ENCODE peak calls at places on chromosomes 1 and 21, in six cellular contexts. J is omental fat pad, Y is psoas muscle, X is lower lobe of right lung, D is mucosa of descending colon, A is BJ. L is an unnamed sample.

GRCh38 chr1:39110882-39111281 is 84.7 kb downstream of the NDUFS5 start:
- DNase-seq in J (no peak), Y (no peak), X (no peak), D (no peak), A (no peak), L (no peak)

GRCh38 chr1:159790237-159790917 is 9.6 kb downstream of the DUSP23 start:
- DNase-seq in J (no peak), Y (no peak), X (no peak), D (no peak), A (no peak), L (peak)

GRCh38 chr1:225508538-225509375 is 80.9 kb upstream of the LBR start:
- DNase-seq in J (no peak), Y (no peak), X (no peak), D (no peak), A (peak), L (peak)

GRCh38 chr1:153260980-153261792 is 1.7 kb downstream of the LORICRIN start:
- DNase-seq in J (no peak), Y (peak), X (peak), D (peak), A (no peak), L (peak)

GRCh38 chr1:63821650-63822049 is 47.8 kb downstream of the ROR1 start:
- DNase-seq in J (no peak), Y (no peak), X (no peak), D (no peak), A (no peak), L (peak)

GRCh38 chr1:190140644-190141043 is 337.0 kb downstream of the BRINP3 start:
- DNase-seq in J (no peak), Y (no peak), X (no peak), D (no peak), A (no peak), L (no peak)

GRCh38 chr1:37391181-37391949 is 83.0 kb upstream of the ZC3H12A start:
- DNase-seq in J (no peak), Y (no peak), X (no peak), D (no peak), A (no peak), L (peak)

GRCh38 chr1:173937062-173937461 is 19.9 kb upstream of the SERPINC1 start:
- DNase-seq in J (no peak), Y (no peak), X (no peak), D (no peak), A (no peak), L (no peak)

GRCh38 chr1:211697356-211697755 is 21.9 kb upstream of the NEK2 start:
- DNase-seq in J (no peak), Y (no peak), X (no peak), D (no peak), A (no peak), L (no peak)

GRCh38 chr1:180201451-180202200 is 28.4 kb upstream of the LHX4 start:
- DNase-seq in J (no peak), Y (no peak), X (no peak), D (no peak), A (no peak), L (no peak)

GRCh38 chr1:173355281-173356031 is 121.7 kb upstream of the PRDX6 start:
- DNase-seq in J (no peak), Y (no peak), X (no peak), D (no peak), A (no peak), L (no peak)

GRCh38 chr1:51086496-51087271 is 15.3 kb upstream of the C1orf185 start:
- DNase-seq in J (no peak), Y (no peak), X (no peak), D (no peak), A (no peak), L (no peak)

GRCh38 chr1:55530749-55531478 is 315.8 kb upstream of the USP24 start:
- DNase-seq in J (no peak), Y (no peak), X (no peak), D (no peak), A (no peak), L (no peak)

GRCh38 chr1:60280256-60280655 is 206.7 kb upstream of the C1orf87 start:
- DNase-seq in J (no peak), Y (no peak), X (no peak), D (no peak), A (no peak), L (no peak)

GRCh38 chr1:36096500-36097412 is 8.1 kb downstream of the ADPRS start:
- DNase-seq in J (no peak), Y (no peak), X (no peak), D (no peak), A (no peak), L (peak)

GRCh38 chr1:59506952-59507351 is 210.1 kb downstream of the FGGY start:
- DNase-seq in J (no peak), Y (no peak), X (peak), D (no peak), A (peak), L (no peak)

GRCh38 chr1:53112271-53112774 is 30.1 kb downstream of the SLC1A7 start:
- DNase-seq in J (no peak), Y (no peak), X (no peak), D (no peak), A (peak), L (no peak)

GRCh38 chr1:93817819-93818569 is 61.0 kb downstream of the DNTTIP2 start:
- DNase-seq in J (no peak), Y (no peak), X (no peak), D (no peak), A (no peak), L (no peak)

GRCh38 chr21:44058652-44058964 is 46.5 kb downstream of the TRAPPC10 start:
- DNase-seq in J (no peak), Y (no peak), X (no peak), D (no peak), A (no peak), L (no peak)

GRCh38 chr21:44702973-44703730 is 6.2 kb downstream of the KRTAP10-12 start:
- DNase-seq in J (no peak), Y (peak), X (no peak), D (no peak), A (no peak), L (no peak)

GRCh38 chr1:182652933-182653332 is 31.5 kb downstream of the RGS8 start:
- DNase-seq in J (no peak), Y (no peak), X (no peak), D (no peak), A (no peak), L (no peak)

GRCh38 chr1:181318022-181318857 is 165.1 kb upstream of the CACNA1E start:
- DNase-seq in J (no peak), Y (no peak), X (no peak), D (no peak), A (no peak), L (no peak)

GRCh38 chr1:238772321-238772720 is 614.0 kb upstream of the CHRM3 start:
- DNase-seq in J (no peak), Y (no peak), X (no peak), D (no peak), A (no peak), L (no peak)

GRCh38 chr1:48003741-48004503 is 6.7 kb upstream of the TRABD2B start:
- DNase-seq in J (no peak), Y (no peak), X (no peak), D (peak), A (no peak), L (peak)

GRCh38 chr1:92990828-92991227 is 29.6 kb upstream of the DIPK1A start:
- DNase-seq in J (no peak), Y (no peak), X (no peak), D (no peak), A (no peak), L (no peak)

GRCh38 chr1:46219551-46220520 is 16.7 kb downstream of the LURAP1 start:
- DNase-seq in J (no peak), Y (no peak), X (no peak), D (no peak), A (no peak), L (no peak)

GRCh38 chr21:31235671-31236450 is 108.2 kb downstream of the TIAM1 start:
- DNase-seq in J (no peak), Y (no peak), X (no peak), D (no peak), A (no peak), L (no peak)

GRCh38 chr1:111586112-111586511 is 33.5 kb upstream of the RAP1A start:
- DNase-seq in J (no peak), Y (no peak), X (no peak), D (no peak), A (no peak), L (no peak)

GRCh38 chr1:205375816-205376545 is 19.3 kb upstream of the KLHDC8A start:
- DNase-seq in J (no peak), Y (no peak), X (no peak), D (no peak), A (peak), L (peak)

GRCh38 chr1:109863699-109864062 is 47.0 kb upstream of the CSF1 start:
- DNase-seq in J (no peak), Y (no peak), X (no peak), D (no peak), A (no peak), L (no peak)

GRCh38 chr1:28935293-28935692 is 20.9 kb downstream of the EPB41 start:
- DNase-seq in J (no peak), Y (no peak), X (no peak), D (no peak), A (no peak), L (no peak)

GRCh38 chr1:195794225-195794624 is 814.0 kb downstream of the KCNT2 start:
- DNase-seq in J (no peak), Y (no peak), X (no peak), D (no peak), A (no peak), L (no peak)

GRCh38 chr1:217136895-217137205 is 413.6 kb upstream of the ESRRG start:
- DNase-seq in J (no peak), Y (no peak), X (no peak), D (no peak), A (no peak), L (no peak)

GRCh38 chr1:67135354-67135753 is 584 bp upstream of the C1orf141 start:
- DNase-seq in J (no peak), Y (no peak), X (no peak), D (no peak), A (peak), L (no peak)

GRCh38 chr1:197171531-197171930 is 25.1 kb upstream of the ASPM start:
- DNase-seq in J (no peak), Y (no peak), X (no peak), D (no peak), A (no peak), L (no peak)

GRCh38 chr21:31886896-31887595 is 14.2 kb downstream of the HUNK start:
- DNase-seq in J (no peak), Y (no peak), X (no peak), D (no peak), A (no peak), L (no peak)

GRCh38 chr1:203034422-203035110 is 8.3 kb downstream of the PPFIA4 start:
- DNase-seq in J (no peak), Y (no peak), X (no peak), D (no peak), A (no peak), L (no peak)

GRCh38 chr1:203033917-203034316 is 7.6 kb downstream of the PPFIA4 start:
- DNase-seq in J (no peak), Y (no peak), X (no peak), D (no peak), A (no peak), L (no peak)

GRCh38 chr1:203028784-203029553 is 2.7 kb downstream of the PPFIA4 start:
- DNase-seq in J (no peak), Y (peak), X (no peak), D (no peak), A (no peak), L (no peak)

GRCh38 chr1:203033287-203033686 is 7.0 kb downstream of the PPFIA4 start:
- DNase-seq in J (no peak), Y (no peak), X (no peak), D (no peak), A (no peak), L (no peak)

DNA sequence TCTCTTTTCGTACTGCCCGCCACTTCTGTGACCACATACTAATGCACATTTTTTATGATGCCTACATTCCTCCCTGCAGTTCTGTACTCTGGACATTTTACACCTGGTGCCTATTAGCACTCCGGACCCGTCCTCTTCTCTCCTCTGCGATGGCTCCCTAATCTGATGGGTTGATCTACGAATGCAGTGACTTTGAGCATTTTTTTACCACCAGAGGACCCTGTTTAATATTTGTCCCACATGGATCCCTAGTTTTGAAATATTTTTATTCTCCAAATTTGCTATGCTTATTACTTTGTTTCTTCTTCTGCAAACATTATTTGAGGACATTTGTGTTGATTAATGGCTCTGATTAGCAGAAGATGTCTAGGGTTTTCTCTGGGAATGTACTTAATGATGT is 5.2 kb downstream of the PPFIA4 start:
- DNase-seq in J (no peak), Y (no peak), X (no peak), D (no peak), A (no peak), L (no peak)
- TF ChIP-seq CTCF in J (no peak), Y (peak), X (no peak), D (no peak), A (peak), L (no peak)

DNA sequence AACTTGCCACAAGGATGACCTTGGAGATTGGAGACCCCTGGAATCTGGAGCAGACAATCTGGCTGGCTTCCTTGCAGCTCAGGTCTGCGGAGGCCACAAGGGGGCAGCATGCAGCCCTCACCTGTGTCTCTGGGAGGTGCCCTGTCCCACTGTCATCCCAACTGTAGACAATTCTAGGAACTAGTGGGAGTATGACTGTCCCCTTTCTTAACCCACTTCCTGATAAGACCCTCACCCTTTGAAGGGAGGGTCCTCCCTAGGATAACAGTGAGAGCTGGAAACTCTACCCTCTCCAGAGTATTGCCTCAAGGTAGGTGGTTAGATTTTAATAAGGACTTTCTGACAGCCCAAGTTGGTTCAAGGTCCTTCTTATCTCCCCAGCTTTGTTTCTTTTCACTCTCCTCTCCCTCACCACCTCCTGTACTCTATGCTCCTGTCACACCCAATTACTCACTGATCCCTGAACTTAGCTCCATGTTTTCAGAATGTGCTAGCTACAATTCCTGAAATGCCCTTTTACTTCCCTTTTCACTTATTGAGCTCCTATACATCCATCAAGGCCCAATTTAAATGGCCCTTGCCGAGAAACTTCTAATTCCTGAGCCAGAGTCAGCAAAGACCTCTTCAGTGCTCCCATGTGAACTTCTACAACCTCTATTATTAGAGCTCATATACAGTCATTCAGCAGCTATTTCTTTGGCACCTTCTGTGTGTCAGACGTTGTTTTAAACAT is 9.2 kb upstream of the KCNQ4 start:
- DNase-seq in J (no peak), Y (peak), X (peak), D (peak), A (no peak), L (peak)
- TF ChIP-seq CTCF in J (no peak), Y (peak), X (peak), D (peak), A (peak), L (peak)

GRCh38 chr1:41038110-41038509 is 16.6 kb upstream of the SLFNL1 start:
- DNase-seq in J (no peak), Y (no peak), X (no peak), D (no peak), A (no peak), L (no peak)
- TF ChIP-seq CTCF in J (no peak), Y (no peak), X (no peak), D (no peak), A (peak), L (no peak)

GRCh38 chr1:226649780-226650179 is 89.3 kb downstream of the ITPKB start:
- DNase-seq in J (no peak), Y (peak), X (peak), D (no peak), A (no peak), L (no peak)
- TF ChIP-seq CTCF in J (no peak), Y (no peak), X (peak), D (no peak), A (peak), L (no peak)

GRCh38 chr1:25616080-25616931 is at the start of gene MAN1C1:
- DNase-seq in J (peak), Y (peak), X (peak), D (peak), A (no peak), L (peak)
- TF ChIP-seq CTCF in J (no peak), Y (peak), X (peak), D (peak), A (peak), L (peak)

GRCh38 chr1:171800342-171800741 is 18.9 kb downstream of the METTL13 start:
- DNase-seq in J (no peak), Y (no peak), X (no peak), D (no peak), A (no peak), L (no peak)
- TF ChIP-seq CTCF in J (no peak), Y (no peak), X (no peak), D (no peak), A (no peak), L (no peak)

DNA sequence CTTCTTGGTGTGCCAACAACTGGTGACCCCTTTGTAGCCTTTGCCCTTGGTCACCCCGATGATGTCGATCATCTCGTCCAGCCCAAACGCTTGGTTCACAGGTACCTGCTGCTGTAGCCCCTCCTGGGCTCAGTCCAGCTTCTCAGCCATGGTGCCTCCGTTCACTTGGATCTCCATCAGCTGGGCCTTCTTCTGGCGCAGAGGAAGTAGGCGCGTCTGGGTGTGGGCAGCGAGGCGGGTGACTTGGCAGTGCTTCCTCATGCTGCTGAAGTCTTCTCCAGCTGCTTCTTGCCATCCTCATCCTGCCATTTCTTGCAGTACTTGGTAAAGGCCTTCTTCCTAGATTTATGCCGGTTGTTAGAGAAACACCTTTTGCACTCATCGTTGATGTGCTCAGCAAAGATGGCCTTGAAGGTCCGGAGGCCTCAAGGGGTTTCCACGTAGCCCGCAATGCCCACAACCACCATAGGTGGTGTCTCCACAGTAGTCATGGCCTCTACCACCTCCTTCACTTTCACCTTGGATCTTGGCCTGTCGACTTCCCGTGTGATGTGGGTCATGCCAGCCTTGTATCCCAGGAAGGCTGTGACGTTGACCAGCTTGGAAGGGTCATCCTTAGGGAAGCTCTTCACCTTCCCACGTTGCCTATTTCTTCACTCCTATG is 13.0 kb downstream of the DOP1B start:
- DNase-seq in J (no peak), Y (no peak), X (peak), D (no peak), A (no peak), L (no peak)
- TF ChIP-seq CTCF in J (no peak), Y (no peak), X (no peak), D (no peak), A (no peak), L (no peak)